ENCODE peak calls at places on chromosomes 11 and 22, in seven cellular contexts. K, H, G, F, S, L and Q are unnamed samples.

GRCh38 chr11:115890500-115890899 is 386.3 kb upstream of the CADM1 start:
- DNase-seq in K (no peak), H (no peak), G (no peak), F (no peak), S (no peak), L (no peak), Q (no peak)

GRCh38 chr11:33910261-33910959 is 18.5 kb upstream of the LMO2 start:
- DNase-seq in K (no peak), H (no peak), G (no peak), F (no peak), S (no peak), L (no peak), Q (no peak)

GRCh38 chr11:133681901-133682300 is 149.6 kb upstream of the OPCML start:
- DNase-seq in K (no peak), H (peak; percentile 28), G (no peak), F (no peak), S (no peak), L (no peak), Q (no peak)

GRCh38 chr11:62954478-62954877 is 30.3 kb downstream of the SLC22A6 start:
- DNase-seq in K (no peak), H (no peak), G (peak; percentile 37), F (no peak), S (no peak), L (no peak), Q (no peak)

GRCh38 chr11:727859-728748 is 19.2 kb upstream of the TALDO1 start:
- DNase-seq in K (peak; percentile 86), H (peak; percentile 90), G (peak; percentile 94), F (peak; percentile 66), S (peak; percentile 62), L (peak; percentile 63), Q (peak; percentile 95)

GRCh38 chr11:197741-198235 is 4.9 kb downstream of the SCGB1C1 start:
- DNase-seq in K (no peak), H (no peak), G (no peak), F (no peak), S (no peak), L (no peak), Q (no peak)

GRCh38 chr11:72543849-72544535 is 109.7 kb upstream of the CLPB start:
- DNase-seq in K (no peak), H (no peak), G (no peak), F (no peak), S (no peak), L (no peak), Q (no peak)

GRCh38 chr22:29300807-29301601 is 5.4 kb upstream of the GAS2L1 start:
- DNase-seq in K (peak; percentile 37), H (no peak), G (no peak), F (no peak), S (no peak), L (no peak), Q (no peak)

GRCh38 chr11:112477929-112478317 is 217.3 kb upstream of the PLET1 start:
- DNase-seq in K (no peak), H (no peak), G (no peak), F (no peak), S (no peak), L (no peak), Q (no peak)

GRCh38 chr22:31286360-31287255 is 5.7 kb downstream of the PIK3IP1 start:
- DNase-seq in K (peak; percentile 40), H (no peak), G (no peak), F (peak; percentile 87), S (no peak), L (no peak), Q (no peak)

GRCh38 chr11:108913204-108913603 is 248.3 kb downstream of the DDX10 start:
- DNase-seq in K (no peak), H (peak; percentile 45), G (no peak), F (no peak), S (no peak), L (no peak), Q (no peak)

GRCh38 chr11:69449320-69450063 is 32.0 kb upstream of the LINC01488 start:
- DNase-seq in K (no peak), H (no peak), G (peak; percentile 93), F (no peak), S (peak; percentile 50), L (peak; percentile 85), Q (no peak)

GRCh38 chr11:131064373-131064991 is 148.2 kb upstream of the SNX19 start:
- DNase-seq in K (peak; percentile 49), H (peak; percentile 88), G (peak; percentile 66), F (no peak), S (peak; percentile 64), L (peak; percentile 31), Q (peak; percentile 53)

GRCh38 chr11:67576742-67577475 is 6.7 kb upstream of the GSTP1 start:
- DNase-seq in K (no peak), H (no peak), G (peak; percentile 62), F (no peak), S (no peak), L (no peak), Q (no peak)

GRCh38 chr22:26323013-26323412 is 106.0 kb upstream of the ASPHD2 start:
- DNase-seq in K (no peak), H (no peak), G (no peak), F (no peak), S (no peak), L (no peak), Q (no peak)

GRCh38 chr11:69640995-69641581 is at the start of gene CCND1:
- DNase-seq in K (peak; percentile 88), H (peak; percentile 96), G (peak; percentile 68), F (peak; percentile 34), S (peak; percentile 94), L (peak; percentile 85), Q (peak; percentile 60)

GRCh38 chr22:20025401-20026203 is 4.7 kb downstream of the TANGO2 start:
- DNase-seq in K (no peak), H (no peak), G (peak; percentile 99), F (no peak), S (no peak), L (no peak), Q (no peak)

GRCh38 chr22:20021196-20022181 is 579 bp downstream of the TANGO2 start:
- DNase-seq in K (peak; percentile 84), H (peak; percentile 47), G (peak; percentile 92), F (no peak), S (peak; percentile 46), L (peak; percentile 84), Q (peak; percentile 72)

GRCh38 chr22:20024225-20025087 is 3.5 kb downstream of the TANGO2 start:
- DNase-seq in K (no peak), H (no peak), G (no peak), F (no peak), S (no peak), L (peak; percentile 42), Q (no peak)

GRCh38 chr22:20022231-20023069 is 1.5 kb downstream of the TANGO2 start:
- DNase-seq in K (no peak), H (no peak), G (no peak), F (no peak), S (no peak), L (peak; percentile 30), Q (peak; percentile 40)

DNA sequence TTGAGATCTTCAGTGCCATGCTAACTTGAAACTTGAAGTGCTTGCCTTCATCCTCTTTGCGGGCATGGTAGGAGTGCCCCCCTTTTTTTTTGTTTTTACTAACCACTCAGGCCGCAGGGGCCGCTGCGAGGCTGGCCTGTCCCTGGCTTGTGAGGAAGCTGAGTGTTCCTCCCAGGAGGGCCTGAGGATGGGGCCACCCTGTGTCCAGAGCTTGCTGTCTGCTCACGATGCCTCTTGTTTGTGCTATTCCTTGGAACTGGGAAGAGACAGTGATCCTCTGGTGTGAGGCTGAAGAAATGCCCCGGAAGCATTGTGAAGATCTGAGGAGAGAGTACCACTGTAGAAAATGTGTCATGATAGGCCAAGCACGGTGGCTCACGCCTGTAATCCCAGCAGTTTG is 2.3 kb downstream of the TANGO2 start:
- DNase-seq in K (no peak), H (no peak), G (no peak), F (no peak), S (no peak), L (no peak), Q (no peak)
- H3K4me3 ChIP-seq in K (no peak overlapping the region), H (no peak overlapping the region), G (no peak overlapping the region), F (no peak overlapping the region), S (no peak overlapping the region), L (no peak overlapping the region), Q (no peak overlapping the region)

DNA sequence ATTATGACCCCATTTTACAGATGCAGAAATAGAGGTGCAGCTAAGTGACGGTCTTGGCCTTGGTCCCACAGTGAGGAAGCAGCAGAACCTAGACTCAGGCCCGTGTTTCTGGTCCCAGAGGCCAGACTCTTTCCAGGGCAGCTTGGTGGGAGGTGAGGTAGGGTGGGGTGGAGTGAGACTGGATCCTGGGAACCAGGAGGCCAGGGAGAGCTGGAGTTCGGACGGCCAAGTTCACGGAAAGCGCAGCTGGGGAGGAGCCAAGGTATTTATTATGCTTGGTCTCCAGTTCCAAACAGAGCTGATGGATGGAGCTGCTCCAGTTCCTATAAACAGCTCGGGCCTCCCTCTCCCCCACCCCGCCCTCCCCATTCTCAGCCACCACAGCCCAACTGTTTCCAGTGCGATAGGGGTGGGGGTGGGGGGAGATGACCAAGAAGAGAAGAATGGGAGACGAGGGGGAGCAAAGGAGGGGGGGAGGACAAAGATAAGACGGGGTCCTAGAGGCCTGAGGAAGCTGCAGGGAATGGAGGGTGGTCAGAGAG is 16.2 kb downstream of the LRRC32 start:
- DNase-seq in K (peak; percentile 47), H (no peak), G (peak; percentile 80), F (no peak), S (peak; percentile 81), L (peak; percentile 82), Q (no peak)
- H3K4me3 ChIP-seq in K (no peak overlapping the region), H (no peak overlapping the region), G (no peak overlapping the region), F (no peak overlapping the region), S (no peak overlapping the region), L (no peak overlapping the region), Q (no peak overlapping the region)

GRCh38 chr11:2223153-2223794 is 47.1 kb downstream of the ASCL2 start:
- DNase-seq in K (no peak), H (no peak), G (no peak), F (no peak), S (no peak), L (no peak), Q (no peak)

GRCh38 chr11:2221591-2221990 is 48.8 kb downstream of the ASCL2 start:
- DNase-seq in K (no peak), H (no peak), G (no peak), F (no peak), S (no peak), L (no peak), Q (no peak)

GRCh38 chr11:2224254-2224653 is 46.1 kb downstream of the ASCL2 start:
- DNase-seq in K (no peak), H (no peak), G (no peak), F (no peak), S (no peak), L (no peak), Q (no peak)

GRCh38 chr11:2221024-2221423 is 49.4 kb downstream of the ASCL2 start:
- DNase-seq in K (no peak), H (no peak), G (no peak), F (no peak), S (no peak), L (no peak), Q (no peak)

GRCh38 chr11:2222479-2222878 is 47.9 kb downstream of the ASCL2 start:
- DNase-seq in K (no peak), H (no peak), G (no peak), F (no peak), S (no peak), L (no peak), Q (no peak)
- H3K4me3 ChIP-seq in K (no peak overlapping the region), H (no peak overlapping the region), G (no peak overlapping the region), F (no peak overlapping the region), S (no peak overlapping the region), L (no peak overlapping the region), Q (no peak overlapping the region)

DNA sequence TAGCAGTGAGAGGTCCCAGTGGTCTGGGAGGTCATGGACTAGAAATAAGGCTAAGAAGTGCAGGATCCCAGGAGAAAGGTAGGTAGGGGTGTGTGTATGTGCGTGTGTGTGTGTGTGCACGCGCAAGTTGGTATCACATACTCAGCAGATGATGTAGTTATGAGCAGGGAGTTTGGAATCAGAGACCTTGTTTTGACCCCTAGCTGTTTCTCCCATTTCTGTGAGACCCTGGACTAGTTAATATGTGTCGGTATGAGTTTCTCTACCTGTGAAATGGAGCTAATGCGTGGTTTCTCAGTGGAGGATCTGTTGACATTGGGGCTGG is 1.3 kb downstream of the SERPING1 start:
- DNase-seq in K (no peak), H (no peak), G (no peak), F (no peak), S (peak; percentile 53), L (no peak), Q (no peak)
- H3K4me3 ChIP-seq in K (peak overlapping the region; percentile 75), H (peak overlapping the region; percentile 56), G (no peak overlapping the region), F (no peak overlapping the region), S (peak overlapping the region; percentile 68), L (peak overlapping the region; percentile 44), Q (no peak overlapping the region)